ENCODE peak calls at places on chromosomes 12 and 14, in four cellular contexts. K is WTC11, R is HepG2, A is K562. F is an unnamed sample.

GRCh38 chr12:98422359-98422758 is 93.0 kb upstream of the TMPO start:
- DNase-seq in A (no peak), R (no peak), K (no peak), F (no peak)

GRCh38 chr12:1565172-1565571 is 29.2 kb downstream of the FBXL14 start:
- DNase-seq in K (no peak), A (peak), R (no peak), F (no peak)

GRCh38 chr12:45912774-45913173 is 77.6 kb downstream of the SCAF11 start:
- DNase-seq in K (no peak), R (no peak), A (no peak), F (no peak)

GRCh38 chr14:61720302-61720677 is 25.0 kb downstream of the HIF1A start:
- DNase-seq in R (no peak), A (no peak), K (no peak), F (no peak)

GRCh38 chr12:123431951-123432886 is 4.3 kb downstream of the RILPL2 start:
- DNase-seq in R (no peak), K (no peak), A (no peak), F (no peak)

GRCh38 chr14:30417121-30417520 is 141.8 kb upstream of the G2E3 start:
- DNase-seq in A (no peak), R (no peak), K (no peak), F (no peak)

GRCh38 chr14:26163761-26164160 is 434.1 kb downstream of the NOVA1 start:
- DNase-seq in K (no peak), A (no peak), R (peak), F (no peak)

GRCh38 chr14:100078997-100079561 is 13.9 kb downstream of the EVL start:
- DNase-seq in R (no peak), A (peak), K (peak), F (no peak)

GRCh38 chr14:102761206-102761605 is 16.0 kb upstream of the TRAF3 start:
- DNase-seq in A (no peak), R (no peak), K (no peak), F (no peak)

GRCh38 chr12:54159549-54159948 is 29.2 kb downstream of the SMUG1 start:
- DNase-seq in K (no peak), A (no peak), R (no peak), F (no peak)

GRCh38 chr12:77947326-77947725 is 116.6 kb downstream of the NAV3 start:
- DNase-seq in A (no peak), R (no peak), K (no peak), F (no peak)

GRCh38 chr14:93937519-93937918 is 10.4 kb downstream of the FAM181A start:
- DNase-seq in A (no peak), K (no peak), R (no peak), F (no peak)

GRCh38 chr14:101236496-101237240 is 324.6 kb upstream of the DIO3 start:
- DNase-seq in K (no peak), A (no peak), R (peak), F (no peak)

GRCh38 chr12:91009319-91009950 is 4.7 kb upstream of the EPYC start:
- DNase-seq in K (no peak), A (no peak), R (no peak), F (peak)

GRCh38 chr12:65902504-65902903 is 78.2 kb downstream of the HMGA2 start:
- DNase-seq in A (no peak), K (no peak), R (no peak), F (no peak)

GRCh38 chr14:83071888-83072501 is 1538.3 kb upstream of the SEL1L start:
- DNase-seq in K (no peak), R (peak), A (no peak), F (peak)

DNA sequence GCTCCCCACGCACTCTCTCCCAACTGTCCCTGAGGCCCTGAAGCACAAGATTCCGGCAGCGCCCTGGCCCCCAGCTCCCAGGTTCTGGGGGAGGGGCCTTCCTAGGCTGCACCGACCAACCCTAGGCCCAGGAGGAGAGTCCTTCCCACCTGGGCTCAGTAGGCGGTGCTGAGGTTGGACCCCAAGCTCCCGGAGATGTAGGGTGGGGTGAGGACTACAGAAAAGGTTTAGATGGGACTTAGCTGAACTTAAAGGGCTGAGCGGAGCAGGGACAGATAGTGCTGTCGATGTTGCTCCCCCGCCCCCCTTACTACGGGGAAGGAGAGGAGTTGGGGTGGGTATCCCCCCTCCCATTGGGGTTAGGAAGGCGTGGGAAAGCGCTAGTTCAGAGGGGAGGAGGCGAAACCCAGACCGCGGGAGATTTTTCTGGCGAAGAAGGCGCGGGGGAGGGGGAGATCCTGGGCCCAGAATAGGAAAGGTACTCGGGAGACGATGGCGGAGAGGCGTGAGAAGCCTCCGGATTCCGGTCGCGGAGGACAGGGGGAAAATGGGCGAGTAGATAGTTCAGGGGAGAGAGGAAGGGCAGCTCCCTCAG is 4.2 kb upstream of the BAZ2A start:
- DNase-seq in K (peak), R (peak), A (peak), F (no peak)
- TF ChIP-seq CREM in K (no peak), R (no peak), A (peak), F (no peak)

GRCh38 chr12:62779488-62779887 is 155.5 kb downstream of the PPM1H start:
- DNase-seq in R (peak), K (no peak), A (no peak), F (no peak)
- TF ChIP-seq CREM in R (no peak), K (no peak), A (no peak), F (no peak)

DNA sequence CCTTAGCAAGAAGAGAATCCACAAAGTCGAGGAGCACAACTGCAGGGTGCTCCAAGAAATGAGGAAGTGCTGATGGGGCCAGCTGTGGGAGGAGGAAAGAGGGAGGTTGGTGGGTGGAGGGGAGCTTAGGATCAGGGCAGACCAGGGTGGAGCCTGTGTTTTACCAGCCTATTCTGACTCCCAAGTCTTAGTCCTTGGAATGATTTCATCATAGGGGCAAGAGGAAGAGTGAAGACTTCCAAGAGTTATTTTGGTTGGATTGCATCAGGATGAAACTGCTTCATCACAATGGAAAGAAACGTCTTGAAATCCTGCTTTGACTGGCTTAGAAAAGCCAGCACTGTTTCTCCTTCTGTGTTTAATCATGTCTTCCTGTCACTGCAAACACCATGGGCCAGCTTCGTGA is 194.0 kb downstream of the DPF3 start:
- DNase-seq in R (no peak), K (no peak), A (peak), F (no peak)
- TF ChIP-seq CREM in R (no peak), K (no peak), A (no peak), F (no peak)

GRCh38 chr14:50447491-50447890 is 50.8 kb upstream of the CDKL1 start:
- DNase-seq in A (no peak), R (no peak), K (no peak), F (no peak)
- TF ChIP-seq CREM in A (no peak), R (no peak), K (no peak), F (no peak)

GRCh38 chr14:69055125-69055524 is 76.0 kb upstream of the ACTN1 start:
- DNase-seq in K (no peak), R (no peak), A (no peak), F (no peak)
- TF ChIP-seq CREM in K (no peak), R (no peak), A (no peak), F (no peak)

DNA sequence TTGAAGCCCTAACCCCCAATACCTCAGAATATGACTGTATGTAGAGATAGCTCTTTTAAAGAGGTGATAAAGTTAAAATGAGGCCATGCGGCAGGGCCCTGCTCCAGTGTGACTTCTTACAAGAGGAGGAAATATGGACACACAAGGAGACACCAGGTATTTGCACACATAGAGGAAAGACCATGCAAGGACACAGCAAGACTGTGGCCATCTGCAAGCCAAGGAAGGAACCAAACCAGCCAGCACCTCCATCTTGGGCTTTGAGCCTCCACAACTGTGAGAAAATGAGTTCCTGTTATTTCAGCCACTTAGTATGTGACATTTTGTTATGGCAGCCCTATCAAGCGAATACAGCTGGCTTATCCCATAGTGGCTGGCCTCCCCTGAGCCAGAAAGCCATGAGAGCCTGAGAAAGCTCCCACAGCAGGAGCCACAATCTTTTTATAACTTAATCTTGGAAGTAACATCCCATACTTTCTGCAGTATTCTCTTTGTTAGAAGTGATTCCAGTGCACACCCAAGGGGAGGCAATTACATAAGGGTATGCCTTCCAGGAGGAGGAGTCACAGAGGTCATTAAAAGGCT is 48.0 kb downstream of the TGFB3 start:
- DNase-seq in R (no peak), A (no peak), K (no peak), F (no peak)
- TF ChIP-seq CREM in R (no peak), A (no peak), K (no peak), F (no peak)

F was measured in GM12878.